ENCODE peak calls at places on chromosomes 3 and 15, in nine cellular contexts. Y, D, N, T, F, W, S, J and L are unnamed samples.
A peak's percentile ranks its signal among the peaks of the same experiment; 100 is the strongest.

GRCh38 chr3:111676177-111677021 is 81.3 kb upstream of the ZBED2 start:
- DNase-seq in F (no peak), T (no peak), W (no peak), J (no peak), D (no peak), Y (peak; percentile 39), S (no peak), N (no peak), L (no peak)

GRCh38 chr15:83109532-83109931 is 2.1 kb downstream of the TM6SF1 start:
- DNase-seq in W (no peak), D (no peak), F (no peak), S (no peak), Y (no peak), T (no peak), J (no peak), N (no peak), L (no peak)

GRCh38 chr3:188950832-188951489 is 220.8 kb upstream of the TPRG1 start:
- DNase-seq in D (peak; percentile 86), T (peak; percentile 49), W (no peak), J (peak; percentile 38), N (peak; percentile 88), Y (no peak), F (no peak), S (no peak), L (no peak)

GRCh38 chr15:40449275-40449674 is 8.5 kb downstream of the BAHD1 start:
- DNase-seq in S (no peak), T (no peak), F (no peak), W (no peak), J (no peak), N (no peak), Y (no peak), D (no peak), L (no peak)

GRCh38 chr3:56684029-56684428 is 964 bp upstream of the TASOR start:
- DNase-seq in D (no peak), W (no peak), J (no peak), Y (no peak), T (no peak), N (no peak), S (no peak), F (no peak), L (no peak)

GRCh38 chr3:138849541-138849940 is 14.8 kb upstream of the PIK3CB start:
- DNase-seq in D (no peak), Y (no peak), N (no peak), J (no peak), S (no peak), W (no peak), T (no peak), F (no peak), L (no peak)

GRCh38 chr15:31974855-31975421 is 55.4 kb upstream of the CHRNA7 start:
- DNase-seq in Y (peak; percentile 26), T (peak; percentile 46), S (peak; percentile 56), W (peak; percentile 25), N (no peak), F (peak; percentile 61), J (no peak), D (no peak), L (peak; percentile 72)

GRCh38 chr3:136171097-136171542 is 25.0 kb downstream of the MSL2 start:
- DNase-seq in F (peak; percentile 15), S (no peak), Y (peak; percentile 24), N (no peak), J (no peak), W (no peak), D (no peak), T (no peak), L (no peak)

GRCh38 chr15:68797157-68797556 is 23.5 kb downstream of the ANP32A start:
- DNase-seq in D (no peak), S (no peak), N (no peak), Y (no peak), W (no peak), F (no peak), J (no peak), T (peak; percentile 28), L (no peak)

GRCh38 chr3:169575381-169575780 is 88.1 kb downstream of the MECOM start:
- DNase-seq in F (no peak), S (no peak), D (no peak), Y (no peak), T (no peak), W (no peak), J (no peak), N (no peak), L (peak; percentile 29)

GRCh38 chr3:123063034-123063433 is 3.8 kb upstream of the PDIA5 start:
- DNase-seq in W (no peak), D (no peak), Y (no peak), N (no peak), T (no peak), J (no peak), S (no peak), F (no peak), L (no peak)

GRCh38 chr3:114121996-114122709 is 56.7 kb downstream of the DRD3 start:
- DNase-seq in F (no peak), D (peak; percentile 12), J (no peak), S (no peak), T (no peak), N (no peak), W (no peak), Y (no peak), L (no peak)

GRCh38 chr3:3260870-3261269 is 81.4 kb upstream of the CRBN start:
- DNase-seq in J (no peak), Y (no peak), F (no peak), D (no peak), N (no peak), T (no peak), S (no peak), W (no peak), L (no peak)

GRCh38 chr3:110810356-110810755 is 261.3 kb upstream of the NECTIN3 start:
- DNase-seq in Y (no peak), N (no peak), J (no peak), W (no peak), D (no peak), F (no peak), S (no peak), T (no peak), L (no peak)